ENCODE peak calls at places on chromosome 3, in six cellular contexts. Q is left ventricle myocardium inferior, B is fibroblast of pulmonary artery, V is astrocyte, U is Peyer's patch, Y is choroid plexus epithelial cell. N is an unnamed sample.

GRCh38 chr3:125194849-125195601 is 17.5 kb downstream of the SLC12A8 start:
- DNase-seq in U (no peak), Q (no peak), V (peak), Y (peak), B (peak), N (peak)

GRCh38 chr3:184525337-184526157 is 36.0 kb upstream of the EPHB3 start:
- DNase-seq in U (no peak), Q (no peak), B (no peak), V (no peak), Y (no peak), N (no peak)

GRCh38 chr3:12221663-12222062 is 63.0 kb upstream of the TIMP4 start:
- DNase-seq in B (no peak), Y (no peak), U (no peak), Q (no peak), V (no peak), N (no peak)

GRCh38 chr3:31479431-31479830 is 53.3 kb upstream of the STT3B start:
- DNase-seq in B (no peak), Y (no peak), Q (no peak), U (no peak), V (no peak), N (no peak)

GRCh38 chr3:143332046-143332445 is 212.5 kb downstream of the CHST2 start:
- DNase-seq in V (peak), B (no peak), Q (no peak), U (no peak), Y (no peak), N (no peak)

GRCh38 chr3:196599734-196600128 is 31.3 kb downstream of the FBXO45 start:
- DNase-seq in B (no peak), V (no peak), Y (peak), Q (no peak), U (no peak), N (no peak)

GRCh38 chr3:185534511-185534910 is 17.9 kb downstream of the LIPH start:
- DNase-seq in B (peak), Q (no peak), U (no peak), Y (peak), V (peak), N (no peak)

GRCh38 chr3:23493846-23494245 is 290.7 kb downstream of the UBE2E2 start:
- DNase-seq in Y (no peak), V (no peak), B (no peak), Q (no peak), U (no peak), N (no peak)

GRCh38 chr3:113659121-113659531 is 37.3 kb downstream of the USF3 start:
- DNase-seq in Y (peak), U (no peak), Q (no peak), V (no peak), B (no peak), N (no peak)

GRCh38 chr3:123290107-123290930 is 88.6 kb downstream of the SEC22A start:
- DNase-seq in Q (no peak), B (no peak), V (no peak), Y (no peak), U (no peak), N (no peak)

GRCh38 chr3:141412087-141412935 is 44.0 kb downstream of the ZBTB38 start:
- DNase-seq in V (peak), Q (peak), Y (peak), B (peak), U (peak), N (no peak)

GRCh38 chr3:25576836-25577454 is 87.8 kb downstream of the TOP2B start:
- DNase-seq in Y (no peak), Q (no peak), V (peak), B (no peak), U (no peak), N (no peak)

GRCh38 chr3:38968403-38968802 is 83.3 kb downstream of the SCN11A start:
- DNase-seq in B (no peak), Q (no peak), U (no peak), V (no peak), Y (no peak), N (no peak)
- TF ChIP-seq CTCF in B (no peak), Q (no peak), U (no peak), V (no peak), Y (no peak), N (no peak)

GRCh38 chr3:9549600-9549999 is 4.0 kb downstream of the LHFPL4 start:
- DNase-seq in B (no peak), U (no peak), Q (no peak), V (no peak), Y (no peak), N (no peak)

GRCh38 chr3:9552252-9552999 is 1.2 kb downstream of the LHFPL4 start:
- DNase-seq in B (peak), V (peak), Y (peak), U (peak), Q (peak), N (peak)

GRCh38 chr3:9548991-9549390 is 4.6 kb downstream of the LHFPL4 start:
- DNase-seq in U (no peak), Q (no peak), Y (no peak), B (no peak), V (no peak), N (no peak)

GRCh38 chr3:9553021-9553948 is at the start of gene LHFPL4:
- DNase-seq in V (no peak), U (no peak), Q (no peak), B (no peak), Y (no peak), N (no peak)

DNA sequence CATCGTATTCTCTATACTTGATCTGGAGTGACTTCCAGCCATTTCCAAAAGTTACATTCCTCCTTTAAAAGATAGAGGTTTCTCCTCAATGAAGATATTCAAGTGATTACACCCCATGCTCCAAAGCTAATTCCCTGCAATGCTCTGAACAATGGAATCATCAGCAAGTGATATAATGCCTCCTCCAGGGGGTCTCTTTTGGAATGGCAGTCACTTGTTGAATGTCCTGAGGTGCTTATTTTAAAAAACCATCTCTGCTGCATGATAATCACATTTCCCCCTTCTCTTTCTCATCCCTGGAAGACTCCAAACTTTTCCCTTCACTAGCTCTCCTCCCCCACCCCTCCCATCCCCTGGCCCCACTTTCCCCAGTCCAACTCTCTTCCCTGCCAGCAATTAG is 2.6 kb downstream of the LHFPL4 start:
- DNase-seq in Y (no peak), U (no peak), B (no peak), Q (no peak), V (no peak), N (no peak)
- H3K4me3 ChIP-seq in Y (no peak), U (no peak), B (no peak), Q (no peak), V (no peak), N (no peak)

GRCh38 chr3:45043715-45044299 is 17.7 kb downstream of the CLEC3B start:
- DNase-seq in B (peak), Q (no peak), U (no peak), V (peak), Y (peak), N (peak)
- TF ChIP-seq CTCF in B (peak), Q (no peak), U (no peak), V (peak), Y (peak), N (peak)

DNA sequence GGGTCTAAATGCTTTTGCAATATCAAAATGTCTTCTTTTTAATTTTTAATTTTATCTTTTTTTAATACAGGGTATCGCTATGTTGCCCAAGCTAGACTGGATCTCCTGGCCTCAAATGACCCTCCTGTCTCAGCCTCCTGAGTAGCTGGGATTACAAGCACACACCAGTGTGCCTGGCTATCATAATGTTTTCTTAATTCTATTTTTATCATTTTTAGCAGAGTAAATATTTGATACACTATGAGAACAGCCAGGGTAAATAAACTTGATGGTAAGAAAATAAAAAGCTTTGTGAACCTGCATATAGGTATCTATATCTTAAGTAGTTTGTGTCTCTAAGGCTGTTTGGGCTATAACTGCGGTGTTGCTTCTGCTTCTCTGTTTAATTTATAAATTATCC is 60.4 kb downstream of the IL12A start:
- DNase-seq in U (no peak), Y (no peak), B (no peak), V (no peak), Q (no peak), N (no peak)
- H3K4me3 ChIP-seq in U (no peak), Y (no peak), B (no peak), V (no peak), Q (no peak), N (no peak)

GRCh38 chr3:81170298-81170697 is 591.1 kb downstream of the GBE1 start:
- DNase-seq in B (no peak), U (no peak), Y (no peak), V (no peak), Q (no peak), N (no peak)

DNA sequence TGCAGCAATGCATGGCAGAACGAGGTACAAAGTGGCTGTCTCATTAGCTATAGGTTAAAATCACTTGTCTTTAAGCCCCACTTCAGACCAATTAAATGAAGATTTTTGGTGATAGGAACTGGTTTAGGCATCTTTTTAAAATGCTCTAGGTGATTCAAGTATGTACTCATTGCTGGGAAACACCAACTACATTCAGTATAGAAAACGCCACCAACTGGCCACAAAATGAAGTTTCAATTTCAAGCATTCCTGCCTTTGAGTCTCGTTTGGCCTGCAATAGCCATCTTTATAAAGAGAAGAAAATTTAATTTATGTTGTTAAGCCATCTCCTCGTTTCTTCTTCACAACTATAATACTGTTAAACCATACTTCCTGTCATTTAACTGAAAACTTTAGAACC is 587.9 kb downstream of the GBE1 start:
- DNase-seq in Y (peak), B (peak), Q (no peak), U (no peak), V (no peak), N (no peak)
- TF ChIP-seq CTCF in Y (peak), B (peak), Q (no peak), U (no peak), V (no peak), N (no peak)

GRCh38 chr3:122107171-122107570 is 52.0 kb downstream of the CD86 start:
- DNase-seq in U (no peak), B (no peak), V (no peak), Y (no peak), Q (no peak), N (no peak)

GRCh38 chr3:122103821-122104514 is 48.8 kb downstream of the CD86 start:
- DNase-seq in Q (no peak), U (no peak), B (no peak), Y (no peak), V (no peak), N (no peak)

GRCh38 chr3:122102191-122102935 is 47.2 kb downstream of the CD86 start:
- DNase-seq in Y (no peak), V (no peak), Q (no peak), B (no peak), U (no peak), N (no peak)

GRCh38 chr3:122105626-122106025 is 50.5 kb downstream of the CD86 start:
- DNase-seq in Y (no peak), U (no peak), B (peak), Q (no peak), V (peak), N (no peak)

GRCh38 chr3:122104515-122105194 is 49.5 kb downstream of the CD86 start:
- DNase-seq in Y (no peak), B (no peak), V (no peak), Q (no peak), U (no peak), N (no peak)
- H3K4me3 ChIP-seq in Y (no peak), B (no peak), V (no peak), Q (no peak), U (no peak), N (no peak)

GRCh38 chr3:152811974-152812760 is 22.8 kb upstream of the P2RY1 start:
- DNase-seq in B (no peak), U (no peak), V (no peak), Y (no peak), Q (no peak), N (no peak)
- TF ChIP-seq CTCF in B (no peak), U (no peak), V (no peak), Y (no peak), Q (no peak), N (no peak)

GRCh38 chr3:170589113-170589512 is 3.2 kb upstream of the SLC7A14 start:
- DNase-seq in Q (no peak), U (no peak), B (no peak), V (peak), Y (no peak), N (no peak)

GRCh38 chr3:170584585-170585007 is 1.3 kb downstream of the SLC7A14 start:
- DNase-seq in U (peak), V (peak), B (peak), Q (peak), Y (peak), N (no peak)

GRCh38 chr3:170585008-170585936 is 603 bp downstream of the SLC7A14 start:
- DNase-seq in Q (no peak), V (no peak), Y (no peak), B (no peak), U (no peak), N (no peak)

DNA sequence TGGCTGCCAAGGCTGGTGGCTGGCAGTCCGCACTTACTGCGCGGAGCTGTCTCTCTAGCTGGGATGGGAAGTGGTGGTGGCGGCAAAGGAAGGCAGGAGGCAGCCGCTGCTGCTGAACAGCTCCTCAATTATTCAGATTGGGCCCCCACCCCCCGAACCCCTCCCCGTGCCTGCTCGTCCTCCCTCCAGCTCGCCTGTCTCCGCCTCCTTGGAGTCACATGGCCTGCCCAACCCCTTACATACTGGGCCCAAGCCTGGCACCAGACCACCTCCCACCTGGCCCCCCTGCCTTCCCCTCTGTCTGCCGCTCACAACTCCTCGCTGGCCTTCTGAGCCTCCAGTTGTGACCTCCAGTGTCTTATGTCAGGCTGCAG is at the start of gene SLC7A14:
- DNase-seq in U (no peak), Y (peak), Q (no peak), B (no peak), V (no peak), N (no peak)
- H3K4me3 ChIP-seq in U (no peak), Y (peak), Q (peak), B (peak), V (peak), N (peak)

GRCh38 chr3:194686816-194687637 is 1.3 kb downstream of the FAM43A start:
- DNase-seq in U (peak), B (peak), V (peak), Q (peak), Y (peak), N (no peak)
- TF ChIP-seq CTCF in U (no peak), B (no peak), V (no peak), Q (no peak), Y (no peak), N (no peak)